ENCODE peak calls at places on chromosomes 4 and X, in six cellular contexts. I, H, A, D, Z and B are unnamed samples. For H3K9me3, the result is how much of the 10 kb centered on the place peaks cover.

GRCh38 chrX:34638116-34638515 is 19.0 kb downstream of the TMEM47 start:
- DNase-seq in I (no peak), D (no peak), H (no peak), Z (no peak), A (no peak), B (no peak)

GRCh38 chrX:132564026-132564425 is 75.2 kb upstream of the MBNL3 start:
- DNase-seq in A (no peak), D (no peak), I (no peak), H (no peak), Z (no peak), B (no peak)

GRCh38 chr4:8218371-8219050 is 19.4 kb downstream of the SH3TC1 start:
- DNase-seq in Z (no peak), D (no peak), A (peak), H (no peak), I (no peak), B (peak)

GRCh38 chr4:142817442-142817841 is 28.7 kb downstream of the INPP4B start:
- DNase-seq in A (peak), I (no peak), D (peak), H (no peak), Z (peak), B (peak)

GRCh38 chrX:146224442-146224841 is 406.8 kb downstream of the SLITRK2 start:
- DNase-seq in I (no peak), A (no peak), H (no peak), D (no peak), Z (no peak), B (no peak)

GRCh38 chrX:40544343-40545250 is 36.2 kb upstream of the ATP6AP2 start:
- DNase-seq in D (no peak), H (no peak), A (no peak), Z (no peak), I (no peak), B (no peak)

GRCh38 chrX:153411255-153411987 is at the start of gene ZFP92:
- DNase-seq in A (no peak), D (no peak), Z (no peak), I (no peak), H (no peak), B (peak)

GRCh38 chr4:109077486-109077885 is 225.0 kb downstream of the COL25A1 start:
- DNase-seq in I (no peak), Z (no peak), A (no peak), D (no peak), H (peak), B (no peak)

GRCh38 chr4:74045247-74045646 is 6.8 kb upstream of the CXCL3 start:
- DNase-seq in I (no peak), Z (no peak), A (no peak), H (no peak), D (no peak), B (no peak)

GRCh38 chrX:40434947-40435346 is 145.8 kb upstream of the ATP6AP2 start:
- DNase-seq in Z (peak), D (no peak), I (peak), A (no peak), H (no peak), B (no peak)

GRCh38 chr4:8695237-8696219 is 103.0 kb downstream of the CPZ start:
- DNase-seq in D (peak), Z (no peak), I (peak), H (no peak), A (no peak), B (no peak)

GRCh38 chr4:93066746-93067145 is 761.8 kb upstream of the ATOH1 start:
- DNase-seq in D (no peak), Z (no peak), A (no peak), H (no peak), I (no peak), B (no peak)

GRCh38 chr4:4384837-4385236 is 2.1 kb upstream of the NSG1 start:
- DNase-seq in H (peak), I (peak), A (no peak), Z (no peak), D (no peak), B (no peak)

GRCh38 chr4:10161840-10162239 is 45.2 kb upstream of the WDR1 start:
- DNase-seq in H (no peak), Z (no peak), A (peak), D (peak), I (no peak), B (peak)

GRCh38 chr4:48985976-48986653 is at the start of gene CWH43:
- DNase-seq in I (peak), H (no peak), D (no peak), Z (no peak), A (no peak), B (no peak)

GRCh38 chrX:107673401-107673800 is 45.1 kb downstream of the PRPS1 start:
- DNase-seq in H (no peak), Z (no peak), D (no peak), I (no peak), A (no peak), B (no peak)

GRCh38 chr4:55722132-55722531 is 86.0 kb upstream of the NMU start:
- DNase-seq in I (no peak), A (no peak), D (no peak), Z (no peak), H (no peak), B (no peak)

GRCh38 chrX:143757887-143758286 is 37.3 kb upstream of the SPANXN2 start:
- DNase-seq in A (no peak), H (no peak), D (no peak), I (no peak), Z (no peak), B (no peak)
- H3K9me3 ChIP-seq in A (under half), H (under half), D (under half), I (under half), Z (under half), B (under half)

DNA sequence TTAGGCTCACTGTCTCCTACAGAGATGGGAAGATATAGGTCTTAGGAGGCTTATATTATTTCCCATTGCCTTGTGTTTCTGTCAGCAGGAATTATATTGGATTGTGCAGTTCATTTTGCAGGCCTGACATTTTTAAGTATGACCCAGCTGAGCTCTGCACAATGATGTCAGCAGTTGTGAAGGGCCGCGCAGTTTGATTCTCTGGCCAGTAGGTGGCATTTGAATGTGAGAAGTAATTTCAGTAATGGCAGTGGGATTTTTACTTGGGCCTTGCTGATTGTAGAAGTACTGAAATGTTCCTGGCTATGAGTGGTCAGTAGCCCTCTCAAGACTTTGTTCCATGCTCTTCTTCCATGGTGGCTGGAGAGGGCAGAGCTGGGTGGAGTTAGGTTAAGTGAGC is 247.2 kb upstream of the MTMR8 start:
- DNase-seq in D (no peak), Z (no peak), H (no peak), I (no peak), A (no peak), B (peak)
- H3K9me3 ChIP-seq in D (under half), Z (under half), H (under half), I (under half), A (under half), B (under half)

DNA sequence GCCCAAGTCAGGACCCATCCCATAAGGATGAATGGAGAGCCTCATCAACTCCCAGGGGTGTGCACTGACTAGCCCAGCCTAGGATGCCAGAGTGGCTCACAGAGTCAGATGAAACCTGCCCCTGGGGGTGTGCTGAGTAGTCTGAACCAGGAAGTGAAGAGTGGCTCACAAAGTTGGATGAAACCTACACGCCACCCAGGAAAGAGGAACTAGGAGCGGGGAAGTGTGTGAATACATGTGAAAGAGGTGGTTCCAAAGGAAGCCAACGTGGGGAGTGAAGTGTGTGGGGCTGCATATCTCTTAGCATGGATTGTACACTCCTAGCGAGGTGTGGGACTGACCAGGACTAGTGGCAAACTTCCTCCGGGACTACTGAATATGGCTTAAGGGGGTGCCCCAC is 902.1 kb upstream of the NDST4 start:
- DNase-seq in H (no peak), I (no peak), A (no peak), D (no peak), Z (no peak), B (no peak)
- H3K9me3 ChIP-seq in H (under half), I (under half), A (half or more), D (under half), Z (under half), B (under half)

GRCh38 chr4:152146244-152146643 is 385.4 kb upstream of the GATB start:
- DNase-seq in D (no peak), H (no peak), I (no peak), A (no peak), Z (no peak), B (no peak)
- H3K9me3 ChIP-seq in D (under half), H (under half), I (under half), A (under half), Z (under half), B (under half)

GRCh38 chr4:180953572-180953971 is 1289.6 kb upstream of the TENM3 start:
- DNase-seq in D (no peak), I (peak), A (no peak), H (peak), Z (no peak), B (no peak)
- H3K9me3 ChIP-seq in D (under half), I (under half), A (under half), H (under half), Z (under half), B (under half)

GRCh38 chr4:104123021-104123420 is 371.7 kb downstream of the CXXC4 start:
- DNase-seq in H (no peak), I (no peak), A (no peak), Z (no peak), D (no peak), B (no peak)
- H3K9me3 ChIP-seq in H (under half), I (under half), A (under half), Z (under half), D (under half), B (under half)

DNA sequence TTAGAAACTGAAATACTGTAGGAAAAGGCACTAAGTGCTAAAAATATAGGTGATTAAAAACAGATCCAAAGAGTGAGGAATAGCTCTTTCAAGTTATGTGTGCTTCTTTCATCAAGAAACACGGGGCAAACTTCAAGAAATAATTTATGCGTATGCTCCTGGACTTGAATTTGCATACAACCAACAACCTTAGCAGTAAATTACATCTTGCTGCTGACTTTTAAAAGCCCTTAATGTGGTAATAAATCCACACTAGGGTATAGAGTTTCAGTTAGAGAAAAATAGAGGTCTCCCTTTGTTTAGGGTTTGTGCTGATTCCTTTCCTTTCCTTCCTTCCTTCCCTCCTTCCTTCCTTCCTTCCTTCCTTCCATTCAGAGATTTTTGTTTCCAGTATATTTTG is 94.5 kb upstream of the GC start:
- DNase-seq in H (no peak), I (no peak), Z (no peak), A (no peak), D (no peak), B (no peak)
- H3K9me3 ChIP-seq in H (under half), I (under half), Z (under half), A (under half), D (under half), B (under half)

DNA sequence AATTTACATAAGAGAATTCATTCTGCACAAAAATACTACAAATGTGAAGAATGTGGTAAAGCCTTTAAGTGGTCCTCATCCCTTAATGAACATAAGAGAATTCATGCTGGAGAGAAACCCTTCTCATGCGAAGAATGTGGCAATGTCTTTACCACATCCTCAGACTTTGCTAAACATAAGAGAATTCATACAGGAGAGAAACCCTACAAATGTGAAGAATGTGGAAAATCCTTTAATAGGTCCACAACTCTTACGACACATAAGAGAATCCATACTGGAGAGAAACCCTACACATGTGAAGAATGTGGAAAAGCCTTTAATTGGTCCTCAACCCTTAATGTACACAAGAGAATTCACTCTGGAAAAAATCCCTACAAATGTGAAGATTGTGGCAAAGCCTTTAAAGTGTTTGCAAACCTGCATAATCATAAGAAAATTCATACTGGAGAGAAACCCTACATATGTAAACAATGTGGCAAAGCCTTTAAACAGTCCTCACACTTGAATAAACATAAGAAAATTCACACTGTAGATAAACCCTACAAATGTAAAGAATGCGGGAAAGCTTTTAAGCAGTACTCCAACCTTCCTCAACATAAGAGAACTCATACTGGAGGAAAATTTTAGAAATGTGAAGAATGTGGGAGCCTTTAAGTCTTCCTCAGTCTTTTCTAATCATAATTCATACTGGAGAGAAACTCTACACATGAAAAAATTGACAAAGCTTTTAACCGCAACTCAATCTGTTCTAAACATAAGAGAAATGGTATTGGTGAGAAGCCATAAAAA is 37.4 kb downstream of the ZNF718 start:
- DNase-seq in Z (no peak), D (no peak), A (no peak), I (no peak), H (no peak), B (no peak)
- H3K9me3 ChIP-seq in Z (half or more), D (half or more), A (half or more), I (half or more), H (under half), B (half or more)

GRCh38 chr4:165474784-165475705 is 96.2 kb downstream of the CPE start:
- DNase-seq in D (no peak), A (no peak), H (no peak), I (no peak), Z (no peak), B (no peak)

GRCh38 chr4:165476214-165477098 is 97.6 kb downstream of the CPE start:
- DNase-seq in Z (no peak), H (peak), I (no peak), A (no peak), D (no peak), B (no peak)

GRCh38 chr4:165478260-165478659 is 99.5 kb downstream of the CPE start:
- DNase-seq in H (no peak), Z (no peak), D (no peak), I (no peak), A (no peak), B (no peak)

GRCh38 chr4:165477799-165478198 is 99.0 kb downstream of the CPE start:
- DNase-seq in I (no peak), Z (no peak), D (no peak), H (no peak), A (no peak), B (no peak)

DNA sequence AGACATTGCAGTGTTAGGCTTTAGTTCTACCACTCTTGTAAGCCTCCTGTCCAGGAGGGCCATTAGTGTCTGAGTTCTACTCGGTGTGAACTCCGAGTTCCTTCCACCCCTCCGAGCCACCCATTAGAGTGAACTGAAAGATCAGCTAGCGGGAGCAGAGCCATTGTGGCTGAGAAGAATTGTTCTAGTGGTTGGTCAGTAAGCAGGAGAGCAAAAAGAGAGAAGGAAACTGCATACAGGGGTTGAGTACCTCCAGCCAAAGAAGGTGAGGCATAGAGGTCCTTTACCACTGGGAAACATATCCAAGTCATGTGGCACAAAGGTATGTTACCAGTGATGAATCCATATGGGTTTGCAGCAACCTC is 96.9 kb downstream of the CPE start:
- DNase-seq in Z (no peak), I (no peak), H (no peak), A (no peak), D (no peak), B (no peak)
- H3K9me3 ChIP-seq in Z (under half), I (under half), H (under half), A (under half), D (under half), B (under half)